ENCODE peak calls at places on chromosomes 5 and 9, in eight cellular contexts. U, F, Y, G, X, R, B and V are unnamed samples.

GRCh38 chr9:463455-464125 is 248.9 kb downstream of the DOCK8 start:
- DNase-seq in U (no peak), F (no peak), Y (no peak), G (no peak), X (no peak), R (no peak), B (no peak), V (no peak)

GRCh38 chr9:131650254-131650653 is 89.6 kb downstream of the RAPGEF1 start:
- DNase-seq in U (no peak), F (peak; percentile 13), Y (peak; percentile 47), G (no peak), X (peak; percentile 93), R (no peak), B (no peak), V (peak; percentile 87)

GRCh38 chr9:13732290-13732689 is 452.8 kb upstream of the MPDZ start:
- DNase-seq in U (no peak), F (no peak), Y (no peak), G (no peak), X (no peak), R (no peak), B (no peak), V (no peak)

GRCh38 chr5:133919148-133920136 is 49.0 kb downstream of the C5orf15 start:
- DNase-seq in U (no peak), F (no peak), Y (no peak), G (no peak), X (no peak), R (no peak), B (peak; percentile 2), V (no peak)

GRCh38 chr5:14178671-14179211 is 35.6 kb downstream of the TRIO start:
- DNase-seq in U (no peak), F (peak; percentile 97), Y (peak; percentile 95), G (peak; percentile 79), X (no peak), R (no peak), B (no peak), V (peak; percentile 98)

GRCh38 chr5:26416911-26417310 is 621.5 kb downstream of the CDH9 start:
- DNase-seq in U (no peak), F (no peak), Y (no peak), G (no peak), X (no peak), R (no peak), B (no peak), V (no peak)

GRCh38 chr9:137680445-137681358 is 61.9 kb downstream of the EHMT1 start:
- DNase-seq in U (no peak), F (no peak), Y (no peak), G (no peak), X (no peak), R (no peak), B (no peak), V (no peak)

GRCh38 chr9:89576404-89576824 is 28.4 kb upstream of the GADD45G start:
- DNase-seq in U (no peak), F (no peak), Y (peak; percentile 50), G (no peak), X (no peak), R (no peak), B (peak; percentile 37), V (peak; percentile 13)

GRCh38 chr5:5626412-5626811 is 203.9 kb downstream of the ICE1 start:
- DNase-seq in U (no peak), F (no peak), Y (no peak), G (no peak), X (no peak), R (no peak), B (no peak), V (no peak)

GRCh38 chr9:91814214-91814613 is 135.8 kb downstream of the ROR2 start:
- DNase-seq in U (no peak), F (no peak), Y (no peak), G (no peak), X (no peak), R (no peak), B (no peak), V (no peak)

DNA sequence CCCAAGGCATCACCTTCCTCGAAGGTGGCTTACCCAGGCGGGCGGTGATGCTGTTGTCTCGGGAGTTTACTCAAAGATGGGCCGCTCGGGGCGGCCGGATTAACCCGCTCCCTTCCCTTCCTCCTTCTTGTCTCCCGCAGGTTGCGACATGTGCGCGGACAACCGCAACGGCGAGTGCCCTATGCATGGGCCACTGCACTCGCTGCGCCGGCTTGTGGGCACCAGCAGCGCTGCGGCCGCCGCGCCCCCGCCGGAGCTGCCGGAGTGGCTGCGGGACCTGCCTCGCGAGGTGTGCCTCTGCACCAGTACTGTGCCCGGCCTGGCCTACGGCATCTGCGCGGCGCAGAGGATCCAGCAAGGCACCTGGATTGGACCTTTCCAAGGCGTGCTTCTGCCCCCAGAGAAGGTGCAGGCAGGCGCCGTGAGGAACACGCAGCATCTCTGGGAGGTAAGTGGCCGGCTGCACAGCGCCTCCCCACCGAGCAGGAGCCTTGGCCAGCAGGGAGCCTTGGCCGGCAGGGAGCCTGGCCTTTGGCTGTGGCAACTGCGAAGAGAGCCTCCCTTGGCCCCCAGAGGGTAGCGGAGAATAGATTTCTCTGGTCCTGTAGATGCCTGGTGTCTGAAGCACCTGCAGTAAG is 10.6 kb downstream of the PRDM6 start:
- DNase-seq in U (no peak), F (no peak), Y (no peak), G (no peak), X (peak; percentile 30), R (no peak), B (no peak), V (peak; percentile 20)
- H3K4me3 ChIP-seq in U (peak overlapping the region; percentile 17), F (peak overlapping the region; percentile 39), Y (no peak overlapping the region), G (no peak overlapping the region), X (peak overlapping the region; percentile 49), R (peak overlapping the region; percentile 16), B (no peak overlapping the region), V (peak overlapping the region; percentile 38)

DNA sequence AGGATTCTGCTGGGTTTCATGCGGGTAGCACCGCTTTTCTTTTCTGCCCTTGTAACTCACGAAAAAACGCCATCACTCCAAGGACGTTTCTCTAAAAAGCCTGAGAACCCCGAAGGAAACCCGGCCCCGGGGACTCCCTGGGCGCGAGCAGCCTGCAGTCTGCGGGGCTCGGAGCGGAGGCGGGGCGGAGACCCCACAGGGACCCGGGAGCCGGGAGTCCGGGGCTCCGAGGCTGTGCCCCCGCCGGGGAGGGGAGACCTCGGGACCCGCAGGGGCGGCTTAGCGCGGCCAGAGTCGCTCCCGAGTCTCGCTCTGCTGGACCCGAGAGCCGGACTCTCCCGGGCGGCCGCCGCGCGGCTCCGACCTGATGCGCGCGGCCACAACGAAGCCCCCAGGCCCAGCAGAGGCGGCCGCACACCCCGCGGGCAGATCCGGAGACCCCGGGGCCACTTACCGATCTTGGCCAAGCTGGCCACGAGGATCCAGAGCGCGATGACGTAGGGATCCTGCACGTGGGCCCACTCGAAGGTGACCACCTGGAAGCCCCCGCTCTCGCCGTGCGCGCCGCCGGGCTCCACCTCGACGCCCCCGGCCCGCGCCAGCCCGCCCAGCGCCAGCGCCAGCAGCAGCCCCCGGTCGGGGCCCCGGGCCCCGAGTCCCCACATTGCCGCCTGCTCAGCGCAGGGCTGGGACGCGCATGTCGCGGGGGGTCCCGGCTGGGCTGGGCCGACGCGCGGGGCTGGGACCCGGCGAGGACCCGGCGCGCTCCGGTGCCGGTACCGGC is 399 bp downstream of the SLC9A3 start:
- DNase-seq in U (no peak), F (no peak), Y (no peak), G (no peak), X (no peak), R (no peak), B (no peak), V (no peak)
- H3K4me3 ChIP-seq in U (peak overlapping the region; percentile 4), F (no peak overlapping the region), Y (no peak overlapping the region), G (no peak overlapping the region), X (peak overlapping the region; percentile 25), R (peak overlapping the region; percentile 10), B (no peak overlapping the region), V (no peak overlapping the region)

GRCh38 chr5:3596261-3596825 is 711 bp downstream of the IRX1 start:
- DNase-seq in U (no peak), F (peak; percentile 40), Y (no peak), G (no peak), X (no peak), R (no peak), B (no peak), V (peak; percentile 51)

GRCh38 chr5:3598236-3598635 is 2.6 kb downstream of the IRX1 start:
- DNase-seq in U (no peak), F (peak; percentile 41), Y (no peak), G (no peak), X (no peak), R (no peak), B (no peak), V (peak; percentile 45)

GRCh38 chr5:3597727-3598082 is 2.1 kb downstream of the IRX1 start:
- DNase-seq in U (no peak), F (peak; percentile 45), Y (no peak), G (no peak), X (no peak), R (no peak), B (no peak), V (peak; percentile 52)

GRCh38 chr5:3598725-3599282 is 3.2 kb downstream of the IRX1 start:
- DNase-seq in U (no peak), F (peak; percentile 51), Y (no peak), G (no peak), X (no peak), R (no peak), B (no peak), V (no peak)

GRCh38 chr5:3597002-3597726 is 1.5 kb downstream of the IRX1 start:
- DNase-seq in U (no peak), F (peak; percentile 26), Y (no peak), G (no peak), X (no peak), R (no peak), B (no peak), V (peak; percentile 48)
- H3K4me3 ChIP-seq in U (peak overlapping the region; percentile 59), F (peak overlapping the region; percentile 73), Y (no peak overlapping the region), G (no peak overlapping the region), X (no peak overlapping the region), R (no peak overlapping the region), B (no peak overlapping the region), V (no peak overlapping the region)

GRCh38 chr5:35342664-35343063 is 112.4 kb upstream of the PRLR start:
- DNase-seq in U (no peak), F (no peak), Y (no peak), G (no peak), X (no peak), R (no peak), B (no peak), V (no peak)
- H3K4me3 ChIP-seq in U (no peak overlapping the region), F (no peak overlapping the region), Y (no peak overlapping the region), G (no peak overlapping the region), X (no peak overlapping the region), R (no peak overlapping the region), B (no peak overlapping the region), V (no peak overlapping the region)